ENCODE peak calls at places on chromosomes 11 and 22, in four cellular contexts. One of them, this sample, is unnamed.

GRCh38 chr22:17729561-17729960 is 44.7 kb downstream of the BID start:
- DNase-seq in HepG2: no peak
- DNase-seq in A549: no peak
- DNase-seq in K562: no peak
- DNase-seq in this sample: no peak

GRCh38 chr22:39458443-39459083 is 1.8 kb downstream of the MGAT3 start:
- DNase-seq in HepG2: no peak
- DNase-seq in A549: no peak
- DNase-seq in K562: no peak
- DNase-seq in this sample: no peak

GRCh38 chr11:14413307-14414072 is 54.5 kb upstream of the RRAS2 start:
- DNase-seq in HepG2: no peak
- DNase-seq in A549: peak; percentile 20
- DNase-seq in K562: peak; percentile 50
- DNase-seq in this sample: peak; percentile 58

GRCh38 chr22:36461665-36462474 is 19.6 kb downstream of the TXN2 start:
- DNase-seq in HepG2: peak; percentile 63
- DNase-seq in A549: peak; percentile 90
- DNase-seq in K562: no peak
- DNase-seq in this sample: peak; percentile 94

GRCh38 chr11:12224537-12224893 is 114.1 kb downstream of the MICAL2 start:
- DNase-seq in HepG2: no peak
- DNase-seq in A549: no peak
- DNase-seq in K562: no peak
- DNase-seq in this sample: peak; percentile 94

GRCh38 chr11:69398529-69399492 is 82.7 kb upstream of the LINC01488 start:
- DNase-seq in HepG2: no peak
- DNase-seq in A549: no peak
- DNase-seq in K562: no peak
- DNase-seq in this sample: peak; percentile 26

GRCh38 chr22:26314656-26315055 is 114.4 kb upstream of the ASPHD2 start:
- DNase-seq in HepG2: no peak
- DNase-seq in A549: no peak
- DNase-seq in K562: no peak
- DNase-seq in this sample: no peak

GRCh38 chr22:24451162-24451561 is 23.8 kb downstream of the ADORA2A start:
- DNase-seq in HepG2: no peak
- DNase-seq in A549: no peak
- DNase-seq in K562: no peak
- DNase-seq in this sample: no peak

GRCh38 chr11:125063429-125064043 is 431 bp downstream of the SLC37A2 start:
- DNase-seq in HepG2: no peak
- DNase-seq in A549: no peak
- DNase-seq in K562: no peak
- DNase-seq in this sample: no peak

GRCh38 chr22:43451651-43452050 is 39.8 kb downstream of the MPPED1 start:
- DNase-seq in HepG2: no peak
- DNase-seq in A549: no peak
- DNase-seq in K562: no peak
- DNase-seq in this sample: no peak

DNA sequence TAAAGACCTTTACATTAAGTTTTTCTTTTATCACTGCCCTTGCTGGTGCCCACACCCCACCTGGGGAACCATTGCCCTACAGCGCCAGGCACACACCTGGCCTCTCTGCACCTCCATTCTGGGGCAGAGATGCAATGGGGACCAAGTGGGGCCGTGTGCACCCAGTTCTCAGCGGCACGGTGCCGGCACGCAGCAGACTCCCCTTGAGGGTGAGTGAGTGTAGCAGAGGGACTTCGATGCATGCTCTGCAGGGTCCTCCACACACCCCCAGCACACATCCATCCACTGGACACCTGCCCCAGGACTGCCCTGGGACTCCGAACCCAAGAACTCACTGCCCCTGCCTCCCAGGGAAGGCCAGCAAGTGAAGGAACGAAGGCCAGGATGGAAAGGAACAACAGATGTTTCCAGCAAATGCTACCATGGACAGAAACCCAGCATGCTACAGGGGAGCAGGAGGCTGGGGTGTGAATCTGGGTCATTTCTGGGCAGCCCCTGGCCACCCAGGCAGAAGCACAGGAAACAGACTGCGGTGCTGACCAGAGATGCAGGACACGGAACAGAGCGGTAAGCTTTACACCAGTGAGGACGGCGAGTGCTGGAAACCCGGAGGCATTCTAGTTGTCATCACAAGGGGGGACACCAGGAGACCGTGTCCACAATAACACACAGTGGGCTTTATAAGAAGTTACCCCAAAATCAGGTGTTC is 32.6 kb upstream of the MOB2 start:
- DNase-seq in HepG2: no peak
- DNase-seq in A549: no peak
- DNase-seq in K562: no peak
- DNase-seq in this sample: no peak
- TF ChIP-seq MAZ in HepG2: no peak
- TF ChIP-seq MAZ in A549: no peak
- TF ChIP-seq MAZ in K562: no peak
- TF ChIP-seq MAZ in this sample: no peak

DNA sequence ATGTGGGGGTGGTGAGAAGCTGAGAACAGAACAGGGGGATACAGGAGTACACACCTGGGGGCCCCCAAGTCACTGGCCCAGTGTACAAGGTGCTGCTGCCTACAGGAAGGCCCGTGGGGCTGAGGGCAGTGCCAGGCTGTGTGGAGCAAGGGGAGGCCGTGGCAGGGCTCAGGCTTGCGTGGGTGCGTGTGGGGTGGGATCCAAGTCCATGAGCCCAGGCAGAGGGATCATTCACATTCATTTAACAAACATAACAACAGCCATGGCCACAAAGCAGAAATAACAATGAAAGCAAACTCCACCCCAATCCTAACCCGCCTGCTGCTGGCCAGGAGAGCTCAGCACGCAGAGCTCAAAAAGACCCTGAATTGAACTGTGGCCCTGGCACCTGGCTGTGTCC is 17.1 kb upstream of the SCGB1A1 start:
- DNase-seq in HepG2: no peak
- DNase-seq in A549: no peak
- DNase-seq in K562: no peak
- DNase-seq in this sample: no peak
- H3K27ac ChIP-seq in HepG2: no peak overlapping the region
- H3K27ac ChIP-seq in A549: peak overlapping the region; percentile 12
- H3K27ac ChIP-seq in K562: no peak overlapping the region
- H3K27ac ChIP-seq in this sample: no peak overlapping the region

DNA sequence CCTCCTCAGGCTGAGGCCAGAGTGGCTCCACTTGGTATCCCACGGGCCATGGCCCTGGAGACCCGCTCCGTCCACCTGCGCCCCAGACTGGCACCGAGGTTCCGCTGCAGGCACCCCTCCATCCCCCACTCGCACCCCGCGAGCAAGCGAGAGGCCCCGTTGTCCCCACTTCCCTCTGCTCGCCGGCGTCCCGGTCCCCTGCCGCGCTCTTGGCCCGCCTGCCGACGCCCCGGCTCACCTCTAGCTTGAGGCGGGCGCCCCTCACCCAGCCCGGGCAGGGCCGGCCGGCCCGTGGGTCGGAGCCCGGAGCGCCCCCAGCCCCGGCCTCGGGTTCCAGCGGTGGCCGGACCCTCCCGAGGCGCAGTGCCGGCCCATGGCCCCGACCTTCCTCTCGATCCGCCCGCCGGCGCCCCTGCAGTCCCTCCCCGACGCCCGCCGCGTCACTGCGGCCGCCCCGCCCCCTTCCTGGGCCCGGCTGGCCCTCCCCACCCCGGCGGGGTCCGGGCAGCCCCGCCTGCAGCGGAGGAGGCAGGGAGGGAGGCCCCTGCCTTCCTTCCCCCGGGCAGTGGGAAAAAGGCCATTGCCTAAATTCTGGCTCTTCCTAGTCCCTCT is at the start of gene PITPNM1:
- DNase-seq in HepG2: peak; percentile 29
- DNase-seq in A549: peak; percentile 62
- DNase-seq in K562: peak; percentile 82
- DNase-seq in this sample: peak; percentile 24
- TF ChIP-seq MAZ in HepG2: no peak
- TF ChIP-seq MAZ in A549: no peak
- TF ChIP-seq MAZ in K562: peak; percentile 61
- TF ChIP-seq MAZ in this sample: peak; percentile 72

GRCh38 chr11:17352925-17353227 is 1.3 kb downstream of the NCR3LG1 start:
- DNase-seq in HepG2: peak; percentile 35
- DNase-seq in A549: peak; percentile 59
- DNase-seq in K562: peak; percentile 57
- DNase-seq in this sample: peak; percentile 34
- H3K27ac ChIP-seq in HepG2: peak overlapping the region; percentile 96
- H3K27ac ChIP-seq in A549: peak overlapping the region; percentile 86
- H3K27ac ChIP-seq in K562: peak overlapping the region; percentile 74
- H3K27ac ChIP-seq in this sample: peak overlapping the region; percentile 31

GRCh38 chr11:36928621-36929020 is 330.6 kb upstream of the RAG2 start:
- DNase-seq in HepG2: no peak
- DNase-seq in A549: no peak
- DNase-seq in K562: no peak
- DNase-seq in this sample: no peak
- TF ChIP-seq MAZ in HepG2: no peak
- TF ChIP-seq MAZ in A549: no peak
- TF ChIP-seq MAZ in K562: no peak
- TF ChIP-seq MAZ in this sample: no peak

GRCh38 chr11:9663699-9664275 is at the start of gene SWAP70:
- DNase-seq in HepG2: peak; percentile 81
- DNase-seq in A549: peak; percentile 91
- DNase-seq in K562: peak; percentile 64
- DNase-seq in this sample: peak; percentile 82
- H3K27ac ChIP-seq in HepG2: peak within 1 kb of the TSS; percentile 59
- H3K27ac ChIP-seq in A549: peak within 1 kb of the TSS; percentile 94
- H3K27ac ChIP-seq in K562: peak within 1 kb of the TSS; percentile 37
- H3K27ac ChIP-seq in this sample: peak within 1 kb of the TSS; percentile 92

This sample was measured in IMR-90.